ENCODE peak calls at places on chromosomes 5 and 9, in ten cellular contexts. D is lower leg skin; Y is omental fat pad; R is neuronal stem cell; B is NCI-H345; N is A172; J is non-pigmented ciliary epithelial cell; I is left ventricle myocardium inferior; H is GM12865; F is activated T-helper 1 cell treated with anti-CD3 and anti-CD28 coated beads, Interleukin-12 subunit alpha, Interleukin-12 subunit beta, Interleukin-2, Interleukin-4 antibody, amounts not matched to agents 30 ng/mL and 10 ng/mL and 1 ng/mL, durations not matched to agents 14 hours and 24 hours and 36 hours. C is an unnamed sample.
A peak's percentile ranks its signal among the peaks of the same experiment; 100 is the strongest.

GRCh38 chr5:2200261-2200965 is 317.7 kb upstream of the IRX4 start:
- DNase-seq in H (no peak), R (no peak), F (no peak), B (no peak), J (no peak), D (no peak), N (no peak), I (no peak), Y (no peak), C (no peak)

GRCh38 chr9:94952553-94953373 is 226.3 kb downstream of the AOPEP start:
- DNase-seq in I (no peak), N (no peak), F (peak; percentile 11), H (peak; percentile 52), B (no peak), D (no peak), R (no peak), J (no peak), Y (no peak), C (no peak)

GRCh38 chr5:114360816-114361723 is 800 bp upstream of the KCNN2 start:
- DNase-seq in J (no peak), R (peak; percentile 79), N (no peak), F (no peak), B (no peak), D (no peak), I (peak; percentile 22), Y (no peak), H (peak; percentile 41), C (peak; percentile 45)

GRCh38 chr5:135705230-135705631 is 126.4 kb upstream of the CXCL14 start:
- DNase-seq in B (no peak), H (no peak), D (peak; percentile 58), J (no peak), F (no peak), Y (no peak), R (no peak), N (peak; percentile 97), I (no peak), C (peak; percentile 77)

GRCh38 chr5:172322028-172322965 is 38.7 kb upstream of the UBTD2 start:
- DNase-seq in Y (no peak), F (no peak), D (no peak), H (peak; percentile 90), N (peak; percentile 22), I (no peak), J (no peak), B (peak; percentile 18), R (no peak), C (peak; percentile 49)

GRCh38 chr9:93905473-93906133 is 49.6 kb downstream of the BARX1 start:
- DNase-seq in F (no peak), D (no peak), J (no peak), I (no peak), Y (no peak), B (no peak), R (no peak), H (no peak), N (no peak), C (no peak)

GRCh38 chr5:117590944-117591343 is 1016.3 kb upstream of the SEMA6A start:
- DNase-seq in B (no peak), N (peak; percentile 16), Y (no peak), I (no peak), H (peak; percentile 26), R (no peak), F (no peak), J (no peak), D (no peak), C (no peak)

GRCh38 chr5:91794856-91795548 is 411.9 kb upstream of the ARRDC3 start:
- DNase-seq in D (no peak), I (no peak), J (no peak), B (no peak), F (no peak), N (no peak), H (no peak), R (no peak), Y (no peak), C (no peak)

GRCh38 chr5:43075319-43076293 is 35.5 kb upstream of the ANXA2R start:
- DNase-seq in H (no peak), B (no peak), F (no peak), Y (no peak), R (no peak), D (no peak), N (no peak), J (no peak), I (peak; percentile 50), C (no peak)

GRCh38 chr9:105173306-105173705 is 71.1 kb upstream of the SLC44A1 start:
- DNase-seq in B (no peak), F (no peak), R (no peak), J (no peak), D (no peak), I (no peak), N (no peak), Y (no peak), H (no peak), C (no peak)

GRCh38 chr5:9787813-9788600 is 157.9 kb upstream of the TAS2R1 start:
- DNase-seq in Y (no peak), R (no peak), J (no peak), F (no peak), H (no peak), B (peak; percentile 82), N (no peak), I (peak; percentile 27), D (no peak), C (no peak)

GRCh38 chr5:148998174-148998797 is 64.6 kb downstream of the SH3TC2 start:
- DNase-seq in D (peak; percentile 68), I (no peak), J (no peak), H (peak; percentile 48), F (no peak), B (peak; percentile 53), R (peak; percentile 20), N (peak; percentile 84), Y (no peak), C (peak; percentile 58)

GRCh38 chr9:31612336-31613030 is 772.0 kb upstream of the ACO1 start:
- DNase-seq in I (no peak), H (no peak), F (no peak), N (peak; percentile 13), J (no peak), R (no peak), Y (no peak), D (no peak), B (no peak), C (no peak)

GRCh38 chr9:137458194-137459146 is 664 bp downstream of the NSMF start:
- DNase-seq in J (no peak), H (no peak), B (peak; percentile 50), D (no peak), R (no peak), N (no peak), I (no peak), Y (no peak), F (no peak), C (no peak)

GRCh38 chr5:57386958-57387357 is 95.7 kb downstream of the ACTBL2 start:
- DNase-seq in D (no peak), I (no peak), B (no peak), J (no peak), N (peak; percentile 19), F (no peak), Y (no peak), R (no peak), H (no peak), C (peak; percentile 28)

GRCh38 chr5:171226096-171226495 is 83.0 kb upstream of the TLX3 start:
- DNase-seq in R (no peak), Y (no peak), I (no peak), D (no peak), B (no peak), H (no peak), N (no peak), F (no peak), J (no peak), C (no peak)

GRCh38 chr5:109853362-109853761 is 163.6 kb downstream of the MAN2A1 start:
- DNase-seq in J (no peak), D (no peak), B (no peak), F (no peak), Y (no peak), H (no peak), N (no peak), I (no peak), R (no peak), C (no peak)

GRCh38 chr5:90934091-90934719 is 375.6 kb downstream of the ADGRV1 start:
- DNase-seq in I (no peak), D (no peak), F (no peak), H (no peak), R (no peak), J (no peak), N (no peak), Y (no peak), B (no peak), C (no peak)

GRCh38 chr5:39906146-39906545 is 481.4 kb upstream of the DAB2 start:
- DNase-seq in I (no peak), D (no peak), Y (no peak), N (peak; percentile 80), J (peak; percentile 48), F (no peak), H (no peak), R (no peak), B (no peak), C (no peak)

GRCh38 chr5:14900661-14901461 is 29.3 kb upstream of the ANKH start:
- DNase-seq in N (no peak), Y (peak; percentile 32), I (peak; percentile 64), J (no peak), F (no peak), R (no peak), B (no peak), D (peak; percentile 47), H (no peak), C (peak; percentile 58)

GRCh38 chr9:130607640-130608420 is 28.5 kb downstream of the FUBP3 start:
- DNase-seq in D (no peak), I (no peak), H (no peak), Y (no peak), N (no peak), R (no peak), J (peak; percentile 9), F (no peak), B (no peak), C (no peak)

GRCh38 chr9:136532799-136533774 is 12.8 kb downstream of the NOTCH1 start:
- DNase-seq in R (no peak), B (no peak), H (peak; percentile 57), Y (no peak), I (no peak), J (no peak), F (peak; percentile 76), D (no peak), N (no peak), C (no peak)

GRCh38 chr5:126449751-126450271 is 26.6 kb downstream of the GRAMD2B start:
- DNase-seq in B (no peak), J (no peak), Y (no peak), N (peak; percentile 71), F (peak; percentile 60), D (no peak), I (no peak), H (peak; percentile 87), R (no peak), C (peak; percentile 88)

GRCh38 chr9:21324040-21324439 is 11.2 kb downstream of the KLHL9 start:
- DNase-seq in I (no peak), F (no peak), N (no peak), J (no peak), H (no peak), D (no peak), Y (no peak), R (no peak), B (no peak), C (no peak)

GRCh38 chr9:105760053-105760452 is 65.7 kb downstream of the TMEM38B start:
- DNase-seq in D (no peak), Y (no peak), B (no peak), J (no peak), N (peak; percentile 7), I (no peak), F (no peak), H (no peak), R (no peak), C (no peak)

GRCh38 chr5:174559141-174559540 is 165.2 kb upstream of the MSX2 start:
- DNase-seq in H (no peak), Y (no peak), N (no peak), F (no peak), B (no peak), R (no peak), D (no peak), I (no peak), J (no peak), C (peak; percentile 32)

GRCh38 chr9:122246666-122247065 is 17.9 kb upstream of the LHX6 start:
- DNase-seq in J (no peak), Y (no peak), F (no peak), I (no peak), B (no peak), N (no peak), R (no peak), D (no peak), H (no peak), C (no peak)

GRCh38 chr9:99019523-99020331 is 76.0 kb downstream of the COL15A1 start:
- DNase-seq in R (no peak), H (no peak), D (no peak), I (no peak), B (no peak), F (no peak), Y (no peak), J (peak; percentile 92), N (peak; percentile 97), C (peak; percentile 83)

C was measured in Daoy.